ENCODE peak calls at places on chromosomes 5 and 9, in eight cellular contexts. C is GDM1, T is lung microvascular endothelial cell, D is H54, G is brain microvascular endothelial cell, E is NCI-H460, N is upper lobe of right lung, M is GF-D8. F is an unnamed sample.

GRCh38 chr9:120937596-120937995 is 11.0 kb upstream of the TRAF1 start:
- DNase-seq in E (no peak), N (no peak), M (no peak), T (no peak), G (no peak), D (no peak), C (no peak), F (no peak)

GRCh38 chr5:71586052-71586940 is 844 bp upstream of the MCCC2 start:
- DNase-seq in D (peak), G (no peak), M (peak), T (no peak), E (no peak), C (no peak), N (no peak), F (peak)

GRCh38 chr5:180098526-180098925 is 27.0 kb upstream of the RNF130 start:
- DNase-seq in G (no peak), E (no peak), N (no peak), M (no peak), C (no peak), D (no peak), T (no peak), F (no peak)

GRCh38 chr5:150442699-150443080 is 6.8 kb downstream of the RPS14 start:
- DNase-seq in C (no peak), D (no peak), T (no peak), E (no peak), M (no peak), N (no peak), G (no peak), F (no peak)

GRCh38 chr9:98022447-98022846 is 34.1 kb upstream of the NANS start:
- DNase-seq in T (peak), C (no peak), N (no peak), E (no peak), D (no peak), M (no peak), G (peak), F (no peak)

GRCh38 chr9:96270236-96270635 is 31.7 kb downstream of the HSD17B3 start:
- DNase-seq in M (no peak), C (no peak), T (no peak), N (no peak), E (no peak), D (no peak), G (no peak), F (no peak)

GRCh38 chr5:81785311-81785710 is 34.4 kb upstream of the SSBP2 start:
- DNase-seq in N (no peak), G (no peak), C (no peak), M (no peak), D (no peak), E (no peak), T (no peak), F (no peak)

GRCh38 chr5:118224546-118224945 is 763.8 kb downstream of the DTWD2 start:
- DNase-seq in N (no peak), G (peak), T (no peak), D (no peak), C (no peak), M (no peak), E (no peak), F (no peak)

GRCh38 chr5:170749911-170750431 is 33.6 kb upstream of the GABRP start:
- DNase-seq in M (no peak), D (no peak), G (no peak), C (no peak), N (no peak), E (no peak), T (no peak), F (peak)

GRCh38 chr9:25876248-25876647 is 198.0 kb upstream of the TUSC1 start:
- DNase-seq in M (no peak), D (no peak), C (no peak), G (no peak), T (no peak), N (no peak), E (no peak), F (no peak)

GRCh38 chr9:98873535-98874432 is 66.3 kb downstream of the GALNT12 start:
- DNase-seq in N (no peak), C (no peak), G (no peak), T (no peak), D (peak), M (no peak), E (no peak), F (no peak)

GRCh38 chr5:40172721-40173120 is 507.0 kb upstream of the PTGER4 start:
- DNase-seq in E (no peak), C (no peak), N (no peak), G (no peak), M (no peak), T (peak), D (no peak), F (no peak)

GRCh38 chr9:91966503-91966902 is 16.5 kb upstream of the ROR2 start:
- DNase-seq in G (peak), C (no peak), N (no peak), M (no peak), T (no peak), E (no peak), D (no peak), F (no peak)

GRCh38 chr9:37508135-37508833 is 22.5 kb downstream of the POLR1E start:
- DNase-seq in G (no peak), N (peak), E (no peak), T (no peak), M (no peak), C (no peak), D (no peak), F (no peak)

GRCh38 chr5:12691330-12691729 is 787.1 kb upstream of the CTNND2 start:
- DNase-seq in T (no peak), E (no peak), D (no peak), G (no peak), N (no peak), M (no peak), C (no peak), F (no peak)

GRCh38 chr5:112186401-112186990 is 232.6 kb downstream of the EPB41L4A start:
- DNase-seq in C (peak), M (no peak), E (peak), N (no peak), T (peak), G (peak), D (no peak), F (no peak)

GRCh38 chr5:16733597-16733996 is 116.8 kb upstream of the RETREG1 start:
- DNase-seq in D (no peak), E (no peak), T (no peak), N (no peak), G (no peak), C (no peak), M (no peak), F (no peak)

GRCh38 chr5:155546075-155546474 is 532.5 kb downstream of the KIF4B start:
- DNase-seq in G (no peak), D (no peak), T (no peak), N (no peak), E (no peak), M (no peak), C (no peak), F (no peak)

GRCh38 chr5:157476699-157477408 is 16.8 kb downstream of the NIPAL4 start:
- DNase-seq in D (peak), E (peak), N (no peak), C (peak), G (peak), M (no peak), T (peak), F (peak)

GRCh38 chr9:87007711-87008360 is 60.5 kb upstream of the GAS1 start:
- DNase-seq in T (no peak), E (no peak), N (no peak), C (no peak), G (no peak), D (no peak), M (no peak), F (no peak)

GRCh38 chr9:131731237-131731995 is 8.5 kb downstream of the RAPGEF1 start:
- DNase-seq in N (no peak), C (no peak), T (peak), E (no peak), M (no peak), D (no peak), G (no peak), F (no peak)

F was measured in PC-9.